ENCODE peak calls at places on chromosomes 1 and 21, in eight cellular contexts. Q is stomach; E is iPS-NIHi11; H is kidney tubule cell; N is NCI-H1105 treated with DMSO at 0.1 percent for 48 hours; W is lower leg skin; M is central memory CD8-positive, alpha-beta T cell; T is NCI-H2029. P is an unnamed sample.

GRCh38 chr1:199612976-199613774 is 414.3 kb upstream of the NR5A2 start:
- DNase-seq in Q (no peak), E (no peak), H (peak), N (no peak), W (no peak), M (no peak), T (no peak), P (no peak)

GRCh38 chr1:20485527-20486456 is at the start of gene CAMK2N1:
- DNase-seq in Q (peak), E (peak), H (peak), N (peak), W (no peak), M (no peak), T (peak), P (no peak)

GRCh38 chr21:32538147-32538792 is 47.1 kb downstream of the TCP10L start:
- DNase-seq in Q (no peak), E (no peak), H (no peak), N (no peak), W (no peak), M (no peak), T (no peak), P (no peak)

GRCh38 chr21:45187646-45188045 is 100.0 kb downstream of the POFUT2 start:
- DNase-seq in Q (no peak), E (no peak), H (no peak), N (no peak), W (no peak), M (no peak), T (no peak), P (no peak)

GRCh38 chr1:172465617-172466016 is 21.7 kb upstream of the PIGC start:
- DNase-seq in Q (no peak), E (no peak), H (no peak), N (no peak), W (no peak), M (no peak), T (no peak), P (no peak)

GRCh38 chr1:200779326-200779725 is 40.6 kb downstream of the CAMSAP2 start:
- DNase-seq in Q (no peak), E (no peak), H (no peak), N (no peak), W (no peak), M (no peak), T (no peak), P (no peak)

GRCh38 chr21:25637846-25638245 is 1.2 kb upstream of the JAM2 start:
- DNase-seq in Q (no peak), E (no peak), H (no peak), N (no peak), W (no peak), M (no peak), T (no peak), P (no peak)

GRCh38 chr1:99855914-99856450 is 5.8 kb downstream of the AGL start:
- DNase-seq in Q (no peak), E (no peak), H (no peak), N (no peak), W (no peak), M (no peak), T (no peak), P (no peak)

GRCh38 chr1:209720326-209720725 is 15.7 kb downstream of the HSD11B1 start:
- DNase-seq in Q (no peak), E (no peak), H (no peak), N (no peak), W (no peak), M (no peak), T (no peak), P (no peak)

GRCh38 chr1:156391145-156391677 is 22.2 kb downstream of the RHBG start:
- DNase-seq in Q (no peak), E (peak), H (no peak), N (no peak), W (no peak), M (no peak), T (no peak), P (no peak)

GRCh38 chr1:180215856-180216625 is 14.0 kb upstream of the LHX4 start:
- DNase-seq in Q (no peak), E (no peak), H (no peak), N (no peak), W (no peak), M (no peak), T (no peak), P (no peak)

GRCh38 chr1:95953005-95953404 is 719.0 kb downstream of the RWDD3 start:
- DNase-seq in Q (no peak), E (peak), H (peak), N (peak), W (no peak), M (no peak), T (no peak), P (no peak)

GRCh38 chr1:246428542-246429308 is 78.4 kb downstream of the SMYD3 start:
- DNase-seq in Q (no peak), E (no peak), H (peak), N (no peak), W (no peak), M (no peak), T (no peak), P (no peak)

GRCh38 chr1:2228684-2229031 is 539 bp downstream of the SKI start:
- DNase-seq in Q (peak), E (no peak), H (no peak), N (no peak), W (no peak), M (no peak), T (no peak), P (no peak)

GRCh38 chr1:234498448-234499118 is 19.6 kb upstream of the TARBP1 start:
- DNase-seq in Q (no peak), E (no peak), H (no peak), N (no peak), W (no peak), M (no peak), T (no peak), P (no peak)

GRCh38 chr1:230708631-230709580 is 5.0 kb downstream of the AGT start:
- DNase-seq in Q (no peak), E (no peak), H (peak), N (no peak), W (peak), M (no peak), T (no peak), P (no peak)

GRCh38 chr1:98420376-98421097 is 241.0 kb upstream of the SNX7 start:
- DNase-seq in Q (no peak), E (no peak), H (peak), N (no peak), W (no peak), M (no peak), T (no peak), P (no peak)

GRCh38 chr1:31660871-31661455 is 16.3 kb upstream of the PEF1 start:
- DNase-seq in Q (no peak), E (no peak), H (no peak), N (no peak), W (no peak), M (no peak), T (no peak), P (no peak)

GRCh38 chr1:243343970-243344749 is 88.3 kb downstream of the SDCCAG8 start:
- DNase-seq in Q (no peak), E (peak), H (peak), N (peak), W (no peak), M (no peak), T (peak), P (peak)

GRCh38 chr1:107690491-107690890 is 274.5 kb downstream of the VAV3 start:
- DNase-seq in Q (no peak), E (no peak), H (no peak), N (no peak), W (no peak), M (no peak), T (no peak), P (no peak)

GRCh38 chr1:231665046-231665445 is 38.5 kb downstream of the DISC1 start:
- DNase-seq in Q (no peak), E (no peak), H (no peak), N (no peak), W (no peak), M (no peak), T (peak), P (no peak)

GRCh38 chr21:15520811-15521643 is 208.8 kb upstream of the USP25 start:
- DNase-seq in Q (no peak), E (peak), H (no peak), N (no peak), W (no peak), M (no peak), T (no peak), P (no peak)

GRCh38 chr1:246669659-246670058 is 54.5 kb upstream of the SCCPDH start:
- DNase-seq in Q (no peak), E (no peak), H (no peak), N (no peak), W (no peak), M (no peak), T (no peak), P (no peak)

GRCh38 chr1:220012259-220012658 is 34.0 kb downstream of the EPRS1 start:
- DNase-seq in Q (no peak), E (no peak), H (no peak), N (no peak), W (no peak), M (no peak), T (no peak), P (no peak)

GRCh38 chr1:168766568-168766967 is 37.6 kb upstream of the DPT start:
- DNase-seq in Q (no peak), E (no peak), H (no peak), N (no peak), W (no peak), M (no peak), T (no peak), P (no peak)

GRCh38 chr1:12287869-12288268 is 58.0 kb downstream of the VPS13D start:
- DNase-seq in Q (no peak), E (no peak), H (no peak), N (no peak), W (no peak), M (no peak), T (no peak), P (no peak)

GRCh38 chr1:59139396-59139795 is 157.5 kb upstream of the FGGY start:
- DNase-seq in Q (peak), E (no peak), H (peak), N (no peak), W (no peak), M (no peak), T (peak), P (no peak)

GRCh38 chr1:54989473-54989872 is 9.0 kb downstream of the TMEM61 start:
- DNase-seq in Q (peak), E (no peak), H (no peak), N (peak), W (no peak), M (no peak), T (peak), P (no peak)

GRCh38 chr1:40592107-40592773 is 60.8 kb downstream of the ZNF684 start:
- DNase-seq in Q (no peak), E (no peak), H (peak), N (peak), W (peak), M (no peak), T (peak), P (peak)

GRCh38 chr1:31152181-31152768 is 86.8 kb upstream of the PUM1 start:
- DNase-seq in Q (no peak), E (no peak), H (peak), N (no peak), W (no peak), M (no peak), T (no peak), P (peak)

GRCh38 chr1:22935450-22935849 is 37.2 kb downstream of the LACTBL1 start:
- DNase-seq in Q (no peak), E (no peak), H (no peak), N (no peak), W (no peak), M (no peak), T (no peak), P (no peak)

GRCh38 chr1:119409731-119410130 is 5.2 kb upstream of the HSD3B2 start:
- DNase-seq in Q (no peak), E (no peak), H (no peak), N (peak), W (no peak), M (no peak), T (no peak), P (no peak)

P was measured in NCI-H460.